ENCODE peak calls at places on chromosomes 3 and 15, in four cellular contexts. R is PC-3, U is Panc1, O is neural progenitor cell. F is an unnamed sample.

GRCh38 chr3:153555919-153556318 is 393.9 kb downstream of the RAP2B start:
- DNase-seq in R (no peak), O (no peak), U (no peak), F (no peak)

GRCh38 chr3:122322095-122323075 is 2.7 kb upstream of the CSTA start:
- DNase-seq in R (no peak), O (no peak), U (no peak), F (no peak)

GRCh38 chr3:105362021-105362665 is 4.6 kb upstream of the ALCAM start:
- DNase-seq in U (no peak), O (no peak), R (peak; percentile 82), F (no peak)

GRCh38 chr3:39108309-39108708 is 829 bp downstream of the TTC21A start:
- DNase-seq in R (no peak), U (no peak), O (no peak), F (no peak)

GRCh38 chr3:57164606-57165573 is at the start of gene IL17RD:
- DNase-seq in O (peak; percentile 96), U (no peak), R (peak; percentile 82), F (peak; percentile 60)

GRCh38 chr3:187889601-187890404 is 144.5 kb upstream of the BCL6 start:
- DNase-seq in O (no peak), R (no peak), U (no peak), F (no peak)

GRCh38 chr3:195114026-195114425 is 156.9 kb downstream of the XXYLT1 start:
- DNase-seq in R (no peak), O (no peak), U (no peak), F (no peak)

GRCh38 chr3:24088782-24089181 is 143.7 kb downstream of the NR1D2 start:
- DNase-seq in R (peak; percentile 58), U (no peak), O (no peak), F (no peak)

GRCh38 chr3:155449613-155450267 is 156.3 kb upstream of the STRIT1 start:
- DNase-seq in O (no peak), R (no peak), U (no peak), F (no peak)

GRCh38 chr3:50435382-50435781 is 68.1 kb downstream of the CACNA2D2 start:
- DNase-seq in O (no peak), U (no peak), R (no peak), F (no peak)

GRCh38 chr3:151015762-151016161 is 43.2 kb upstream of the CLRN1 start:
- DNase-seq in O (no peak), R (no peak), U (no peak), F (no peak)

GRCh38 chr3:173890091-173890490 is 492.5 kb downstream of the NLGN1 start:
- DNase-seq in O (no peak), R (no peak), U (no peak), F (no peak)

GRCh38 chr3:126025116-126025729 is 56.2 kb downstream of the ROPN1B start:
- DNase-seq in O (no peak), R (no peak), U (no peak), F (no peak)

GRCh38 chr15:79091204-79091867 is 756 bp upstream of the RASGRF1 start:
- DNase-seq in U (no peak), R (no peak), O (peak; percentile 75), F (peak; percentile 55)

GRCh38 chr3:115659253-115659652 is 35.9 kb downstream of the GAP43 start:
- DNase-seq in U (no peak), O (no peak), R (no peak), F (no peak)

GRCh38 chr3:16723994-16724393 is 118.8 kb upstream of the DAZL start:
- DNase-seq in O (peak; percentile 82), R (peak; percentile 62), U (no peak), F (no peak)

GRCh38 chr3:148903022-148903442 is 37.9 kb downstream of the CPA3 start:
- DNase-seq in U (no peak), R (peak; percentile 21), O (no peak), F (no peak)

GRCh38 chr3:43294975-43295374 is 8.6 kb downstream of the SNRK start:
- DNase-seq in R (no peak), U (no peak), O (no peak), F (no peak)

GRCh38 chr3:30003741-30004140 is 602.7 kb upstream of the TGFBR2 start:
- DNase-seq in U (no peak), O (no peak), R (no peak), F (no peak)

GRCh38 chr3:186909078-186909853 is 21.1 kb upstream of the ST6GAL1 start:
- DNase-seq in U (no peak), R (no peak), O (no peak), F (no peak)

GRCh38 chr15:90104551-90104950 is 2.3 kb upstream of the IDH2 start:
- DNase-seq in O (no peak), R (peak; percentile 85), U (no peak), F (no peak)

GRCh38 chr3:125017406-125017805 is 38.4 kb downstream of the HEG1 start:
- DNase-seq in R (no peak), U (no peak), O (no peak), F (no peak)

GRCh38 chr3:67809370-67809935 is 155.0 kb upstream of the SUCLG2 start:
- DNase-seq in O (no peak), R (no peak), U (no peak), F (no peak)

GRCh38 chr3:45479627-45480026 is 91.3 kb downstream of the LARS2 start:
- DNase-seq in O (no peak), R (peak; percentile 78), U (no peak), F (no peak)

GRCh38 chr3:13494463-13495350 is 14.6 kb downstream of the HDAC11 start:
- DNase-seq in R (no peak), U (no peak), O (peak; percentile 60), F (peak; percentile 44)

GRCh38 chr3:179666436-179667035 is 13.7 kb downstream of the USP13 start:
- DNase-seq in U (no peak), O (peak; percentile 43), R (no peak), F (peak; percentile 45)

GRCh38 chr3:73602171-73602570 is 22.6 kb downstream of the PDZRN3 start:
- DNase-seq in O (no peak), U (no peak), R (no peak), F (peak; percentile 84)

GRCh38 chr15:83516935-83517334 is 69.8 kb downstream of the SH3GL3 start:
- DNase-seq in R (peak; percentile 51), U (no peak), O (no peak), F (no peak)

GRCh38 chr3:8840556-8840955 is 71.1 kb upstream of the OXTR start:
- DNase-seq in U (no peak), O (no peak), R (no peak), F (no peak)

GRCh38 chr3:58038675-58039302 is 30.6 kb downstream of the FLNB start:
- DNase-seq in O (no peak), U (no peak), R (peak; percentile 37), F (no peak)

GRCh38 chr3:81439088-81439487 is 322.4 kb downstream of the GBE1 start:
- DNase-seq in U (no peak), R (no peak), O (no peak), F (no peak)

DNA sequence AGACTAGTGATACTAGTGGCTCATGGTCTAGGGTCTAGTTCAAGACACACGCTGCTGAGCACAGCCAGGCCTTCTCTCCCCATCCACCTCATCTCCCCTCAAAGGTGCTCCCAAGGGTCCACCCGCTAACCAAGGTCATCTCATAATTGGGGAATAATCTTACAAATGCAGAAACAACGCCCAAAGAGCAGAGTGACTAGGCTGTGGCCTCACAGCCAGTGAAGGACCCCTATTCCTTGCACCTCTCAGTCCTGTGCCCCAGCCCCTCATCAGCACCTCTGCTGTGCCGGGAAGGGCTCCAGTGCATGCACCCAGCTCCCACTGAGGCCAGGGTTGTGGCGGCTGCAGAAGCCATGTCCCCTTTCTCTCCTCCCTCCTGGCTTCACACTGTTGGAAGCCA is 286.9 kb downstream of the UACA start:
- DNase-seq in R (no peak), U (no peak), O (no peak), F (no peak)
- H3K4me3 ChIP-seq in R (no peak overlapping the region), U (no peak overlapping the region), O (no peak overlapping the region), F (no peak overlapping the region)

DNA sequence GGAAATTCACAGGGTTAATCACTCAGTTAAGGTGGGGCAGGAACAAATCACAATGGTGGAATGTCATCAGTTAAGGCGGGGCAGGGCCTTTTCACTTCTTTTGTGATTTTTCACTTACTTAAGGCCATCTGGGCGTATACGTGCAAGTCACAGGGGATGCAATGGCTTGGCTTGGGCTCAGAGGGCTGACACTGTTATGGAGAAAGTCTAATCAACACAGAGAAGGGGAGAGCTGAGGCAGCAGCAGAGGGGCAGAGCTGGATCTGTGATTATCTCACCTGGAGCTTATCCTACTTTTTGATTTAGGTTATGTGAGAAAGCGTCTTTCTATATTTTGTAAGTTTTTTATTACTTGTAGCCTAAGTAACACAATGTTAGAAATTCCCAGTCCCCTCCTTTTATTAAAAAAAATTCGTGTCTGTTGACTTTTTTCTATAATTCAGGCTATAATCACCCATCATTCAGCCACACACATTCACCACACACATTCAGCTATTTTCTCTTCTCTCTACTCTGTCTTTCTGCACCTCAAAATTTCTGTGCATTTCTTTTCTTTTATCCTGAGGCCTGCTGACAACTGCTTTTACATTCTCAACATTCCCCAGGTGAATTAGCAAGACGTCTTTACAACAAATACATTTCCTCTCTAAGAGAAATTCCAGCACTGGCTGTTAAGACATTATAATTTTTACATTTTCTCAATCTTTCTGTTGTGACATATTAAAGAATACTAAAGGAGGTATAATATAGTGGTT is 350.3 kb downstream of the NSUN3 start:
- DNase-seq in O (no peak), R (peak; percentile 29), U (no peak), F (no peak)
- H3K36me3 ChIP-seq in O (no peaks in the 10 kb centered on the region), R (no peaks in the 10 kb centered on the region), U (no peaks in the 10 kb centered on the region), F (no peaks in the 10 kb centered on the region)

DNA sequence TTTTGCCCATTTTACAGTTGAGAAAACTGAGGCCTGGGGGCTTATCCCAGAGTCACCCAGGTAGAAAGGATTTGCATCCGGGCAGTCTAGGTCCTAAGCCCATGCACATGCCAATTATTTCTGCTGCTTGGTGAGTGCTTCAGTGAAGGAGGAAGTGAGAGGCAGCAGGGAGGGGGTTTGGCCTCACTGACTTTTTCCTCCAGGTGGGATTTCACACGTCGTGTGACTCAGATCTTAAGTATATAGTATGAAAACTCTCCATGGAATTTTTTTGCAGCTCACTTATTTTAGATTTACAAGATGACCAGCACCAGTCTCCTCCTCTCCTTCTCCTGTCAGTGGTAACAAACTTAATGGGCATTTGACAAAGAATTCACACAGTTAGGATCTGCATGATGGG is 4.6 kb downstream of the ITGA11 start:
- DNase-seq in U (no peak), R (no peak), O (no peak), F (no peak)
- H3K9me3 ChIP-seq in U (no peaks in the 10 kb centered on the region), R (no peaks in the 10 kb centered on the region), O (no peaks in the 10 kb centered on the region), F (no peaks in the 10 kb centered on the region)

DNA sequence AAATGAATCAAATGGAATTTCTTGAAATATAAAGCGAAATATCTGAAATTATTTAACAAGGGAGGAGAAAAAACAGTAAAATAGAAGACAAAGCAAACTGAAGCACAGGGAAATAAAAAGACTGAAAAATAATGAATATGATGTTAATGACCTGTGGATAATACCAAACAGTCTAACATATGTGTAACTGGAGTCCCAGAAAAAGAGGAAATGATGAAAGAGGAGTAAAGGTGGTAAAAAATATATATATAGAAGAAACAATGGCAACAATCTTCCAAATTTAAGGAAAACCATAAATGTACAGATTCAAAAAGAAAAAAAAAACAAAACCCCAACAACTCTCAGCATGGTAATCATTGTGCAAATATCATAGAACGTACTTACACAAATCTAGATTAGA is 21.2 kb downstream of the UBE3A start:
- DNase-seq in U (no peak), R (no peak), O (no peak), F (no peak)
- H3K4me3 ChIP-seq in U (no peak overlapping the region), R (no peak overlapping the region), O (no peak overlapping the region), F (no peak overlapping the region)

F was measured in MG63.